ENCODE peak calls at places on chromosomes 2 and 18, in ten cellular contexts. K, B, R, N, F, H, M, C, Z and I are unnamed samples.

GRCh38 chr2:212520340-212520739 is 18.3 kb downstream of the ERBB4 start:
- DNase-seq in K (no peak), B (peak), R (no peak), N (peak), F (no peak), H (no peak), M (no peak), C (no peak), Z (no peak), I (no peak)

GRCh38 chr2:74882299-74882687 is 48.4 kb downstream of the HK2 start:
- DNase-seq in K (no peak), B (no peak), R (no peak), N (no peak), F (no peak), H (no peak), M (no peak), C (no peak), Z (no peak), I (no peak)

GRCh38 chr2:47339745-47340541 is 63.0 kb upstream of the MSH2 start:
- DNase-seq in K (no peak), B (no peak), R (no peak), N (peak), F (no peak), H (no peak), M (peak), C (peak), Z (no peak), I (no peak)

GRCh38 chr2:241035818-241036396 is 37.5 kb downstream of the SNED1 start:
- DNase-seq in K (peak), B (peak), R (no peak), N (no peak), F (no peak), H (no peak), M (no peak), C (no peak), Z (no peak), I (no peak)

GRCh38 chr2:231568098-231568784 is 24.4 kb upstream of the TEX44 start:
- DNase-seq in K (no peak), B (no peak), R (no peak), N (no peak), F (peak), H (no peak), M (no peak), C (no peak), Z (no peak), I (no peak)

GRCh38 chr18:3486514-3486913 is 36.5 kb downstream of the TGIF1 start:
- DNase-seq in K (no peak), B (no peak), R (no peak), N (no peak), F (no peak), H (no peak), M (no peak), C (no peak), Z (no peak), I (no peak)

GRCh38 chr18:35673682-35674081 is 92.1 kb downstream of the GALNT1 start:
- DNase-seq in K (no peak), B (no peak), R (no peak), N (no peak), F (no peak), H (no peak), M (no peak), C (no peak), Z (no peak), I (no peak)

GRCh38 chr2:157971702-157972101 is 95.6 kb upstream of the ACVR1 start:
- DNase-seq in K (no peak), B (no peak), R (no peak), N (peak), F (no peak), H (no peak), M (no peak), C (no peak), Z (no peak), I (no peak)

GRCh38 chr2:120669971-120670370 is 65.7 kb upstream of the GLI2 start:
- DNase-seq in K (no peak), B (no peak), R (peak), N (no peak), F (no peak), H (no peak), M (no peak), C (no peak), Z (no peak), I (no peak)

GRCh38 chr2:39902103-39902502 is 123.0 kb upstream of the THUMPD2 start:
- DNase-seq in K (no peak), B (no peak), R (no peak), N (no peak), F (no peak), H (no peak), M (no peak), C (peak), Z (no peak), I (no peak)

GRCh38 chr2:227472265-227473018 is 486 bp downstream of the AGFG1 start:
- DNase-seq in K (no peak), B (peak), R (peak), N (no peak), F (peak), H (peak), M (peak), C (no peak), Z (no peak), I (no peak)

GRCh38 chr18:36130883-36131653 is 1.4 kb downstream of the ELP2 start:
- DNase-seq in K (no peak), B (peak), R (no peak), N (no peak), F (peak), H (no peak), M (no peak), C (no peak), Z (no peak), I (no peak)

GRCh38 chr2:137947714-137948336 is 16.4 kb upstream of the HNMT start:
- DNase-seq in K (no peak), B (peak), R (peak), N (peak), F (no peak), H (peak), M (peak), C (peak), Z (peak), I (peak)

GRCh38 chr18:42052137-42052708 is 97.2 kb downstream of the PIK3C3 start:
- DNase-seq in K (no peak), B (peak), R (no peak), N (no peak), F (no peak), H (no peak), M (no peak), C (peak), Z (no peak), I (no peak)

GRCh38 chr2:102436284-102436683 is 13.3 kb downstream of the IL18RAP start:
- DNase-seq in K (no peak), B (no peak), R (no peak), N (no peak), F (no peak), H (peak), M (no peak), C (peak), Z (no peak), I (no peak)

GRCh38 chr2:8935984-8936383 is 67.5 kb downstream of the MBOAT2 start:
- DNase-seq in K (no peak), B (no peak), R (no peak), N (no peak), F (no peak), H (no peak), M (no peak), C (no peak), Z (no peak), I (no peak)

GRCh38 chr2:71609958-71610357 is 156.6 kb downstream of the DYSF start:
- DNase-seq in K (no peak), B (peak), R (peak), N (peak), F (no peak), H (peak), M (peak), C (peak), Z (no peak), I (peak)

GRCh38 chr2:32755666-32756065 is 127.8 kb downstream of the TTC27 start:
- DNase-seq in K (no peak), B (no peak), R (no peak), N (no peak), F (no peak), H (no peak), M (no peak), C (no peak), Z (no peak), I (no peak)
- H3K4me3 ChIP-seq in K (peak), B (no peak), R (no peak), N (no peak), F (no peak), H (no peak), M (no peak), C (no peak), Z (no peak), I (no peak)

GRCh38 chr2:238488347-238488826 is 61.7 kb downstream of the ASB1 start:
- DNase-seq in K (no peak), B (no peak), R (no peak), N (no peak), F (no peak), H (no peak), M (no peak), C (no peak), Z (no peak), I (no peak)

GRCh38 chr2:238486123-238486848 is 59.6 kb downstream of the ASB1 start:
- DNase-seq in K (no peak), B (no peak), R (no peak), N (no peak), F (no peak), H (no peak), M (no peak), C (no peak), Z (no peak), I (no peak)

GRCh38 chr2:238487652-238488346 is 61.1 kb downstream of the ASB1 start:
- DNase-seq in K (no peak), B (no peak), R (peak), N (no peak), F (no peak), H (no peak), M (no peak), C (no peak), Z (no peak), I (no peak)

GRCh38 chr2:238489431-238489830 is 62.7 kb downstream of the ASB1 start:
- DNase-seq in K (no peak), B (no peak), R (no peak), N (no peak), F (no peak), H (no peak), M (peak), C (no peak), Z (no peak), I (no peak)

GRCh38 chr2:238487134-238487533 is 60.4 kb downstream of the ASB1 start:
- DNase-seq in K (no peak), B (no peak), R (no peak), N (no peak), F (no peak), H (no peak), M (no peak), C (no peak), Z (no peak), I (no peak)
- H3K4me3 ChIP-seq in K (no peak), B (no peak), R (no peak), N (no peak), F (no peak), H (no peak), M (no peak), C (no peak), Z (no peak), I (no peak)

DNA sequence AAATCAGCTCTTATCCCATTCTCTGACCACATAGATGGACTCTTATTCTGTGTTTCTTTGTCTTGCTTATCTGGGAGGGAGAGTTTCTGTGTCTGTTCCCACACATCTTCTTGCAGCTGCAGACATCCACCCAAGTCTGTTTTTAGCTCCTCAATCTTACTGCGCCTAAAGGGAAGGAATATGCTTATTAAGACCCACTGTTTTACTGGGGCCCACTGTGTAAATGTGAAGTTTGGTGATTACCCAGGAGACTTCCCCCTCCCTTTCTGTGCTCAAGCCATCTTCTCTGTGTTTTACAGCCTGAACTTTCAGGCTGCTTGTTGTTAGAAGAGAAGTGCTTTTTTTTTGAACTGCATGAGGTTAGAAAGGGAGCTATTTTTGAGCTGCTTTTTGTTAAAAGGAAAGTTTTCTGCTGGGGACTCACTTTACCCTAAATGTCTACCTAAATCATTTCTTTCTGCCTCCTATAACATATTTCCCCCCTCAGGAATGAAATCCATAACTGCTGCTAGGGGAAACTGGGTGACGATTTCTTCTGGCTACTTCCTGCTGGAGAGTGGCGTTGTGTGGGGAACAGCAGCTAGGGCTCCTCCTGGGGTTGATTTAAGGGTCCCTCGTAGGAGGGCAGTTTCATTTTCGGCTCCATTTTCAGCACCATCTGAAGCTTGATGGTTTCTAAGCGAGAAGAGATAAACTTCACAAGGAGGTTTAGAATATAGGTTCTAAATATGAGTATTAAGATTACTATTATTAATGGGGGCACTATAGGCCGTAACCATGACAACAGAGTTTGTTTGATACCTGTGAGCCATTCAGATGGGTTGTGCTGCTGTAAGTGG is 39.5 kb upstream of the GMCL1 start:
- DNase-seq in K (no peak), B (no peak), R (no peak), N (no peak), F (no peak), H (peak), M (no peak), C (peak), Z (no peak), I (no peak)
- H3K4me3 ChIP-seq in K (no peak), B (no peak), R (no peak), N (no peak), F (no peak), H (peak), M (no peak), C (peak), Z (no peak), I (no peak)

GRCh38 chr18:51234117-51235010 is 36.9 kb upstream of the MEX3C start:
- DNase-seq in K (no peak), B (no peak), R (no peak), N (peak), F (no peak), H (peak), M (no peak), C (no peak), Z (no peak), I (no peak)
- H3K4me3 ChIP-seq in K (no peak), B (no peak), R (no peak), N (no peak), F (no peak), H (no peak), M (no peak), C (no peak), Z (no peak), I (no peak)

DNA sequence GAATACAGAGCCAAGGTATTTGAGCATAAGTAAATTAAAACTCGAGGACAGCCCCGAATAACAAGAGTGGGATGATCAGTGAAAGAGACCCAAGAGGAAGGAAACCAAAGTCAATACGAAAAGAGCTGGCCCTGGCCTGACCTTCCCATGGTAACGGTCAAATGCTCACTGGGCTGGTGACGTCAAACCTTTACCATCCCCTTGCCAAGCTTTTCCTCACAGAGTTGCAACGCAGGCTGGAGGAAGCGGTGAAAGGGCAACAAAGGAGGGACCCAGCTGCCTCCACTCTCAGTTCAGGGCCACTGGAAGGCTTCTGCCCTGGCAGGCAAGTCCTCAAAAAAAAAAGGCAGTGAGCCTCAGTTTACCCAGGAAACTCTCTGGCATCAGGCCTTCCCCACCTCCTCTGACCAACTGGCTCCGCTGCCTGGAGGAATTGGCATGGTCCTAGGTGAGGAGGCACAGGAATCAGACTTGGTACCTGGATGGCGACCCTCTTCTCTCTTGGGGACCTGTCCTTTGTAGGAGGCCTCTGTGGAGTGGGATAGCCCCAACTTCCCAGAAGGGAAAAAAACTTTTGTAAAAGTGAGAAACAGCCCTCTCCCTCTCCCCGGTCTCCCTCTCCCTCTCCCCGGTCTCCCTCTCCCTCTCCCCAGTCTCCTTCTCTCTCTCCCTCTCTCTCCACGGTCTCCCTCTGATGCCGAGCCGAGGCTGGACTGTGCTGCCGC is 212.4 kb downstream of the ANAPC1 start:
- DNase-seq in K (no peak), B (no peak), R (peak), N (peak), F (no peak), H (peak), M (peak), C (no peak), Z (no peak), I (no peak)
- H3K4me3 ChIP-seq in K (no peak), B (no peak), R (no peak), N (no peak), F (no peak), H (no peak), M (no peak), C (no peak), Z (no peak), I (no peak)

GRCh38 chr2:182522930-182523541 is 96.2 kb upstream of the PDE1A start:
- DNase-seq in K (no peak), B (no peak), R (no peak), N (no peak), F (no peak), H (no peak), M (no peak), C (peak), Z (no peak), I (no peak)
- H3K4me3 ChIP-seq in K (no peak), B (no peak), R (no peak), N (no peak), F (no peak), H (no peak), M (no peak), C (no peak), Z (peak), I (no peak)

GRCh38 chr2:25204190-25204838 is 35.9 kb upstream of the POMC start:
- DNase-seq in K (no peak), B (peak), R (no peak), N (no peak), F (no peak), H (peak), M (no peak), C (no peak), Z (no peak), I (no peak)
- H3K4me3 ChIP-seq in K (no peak), B (no peak), R (no peak), N (no peak), F (peak), H (no peak), M (peak), C (peak), Z (no peak), I (no peak)

DNA sequence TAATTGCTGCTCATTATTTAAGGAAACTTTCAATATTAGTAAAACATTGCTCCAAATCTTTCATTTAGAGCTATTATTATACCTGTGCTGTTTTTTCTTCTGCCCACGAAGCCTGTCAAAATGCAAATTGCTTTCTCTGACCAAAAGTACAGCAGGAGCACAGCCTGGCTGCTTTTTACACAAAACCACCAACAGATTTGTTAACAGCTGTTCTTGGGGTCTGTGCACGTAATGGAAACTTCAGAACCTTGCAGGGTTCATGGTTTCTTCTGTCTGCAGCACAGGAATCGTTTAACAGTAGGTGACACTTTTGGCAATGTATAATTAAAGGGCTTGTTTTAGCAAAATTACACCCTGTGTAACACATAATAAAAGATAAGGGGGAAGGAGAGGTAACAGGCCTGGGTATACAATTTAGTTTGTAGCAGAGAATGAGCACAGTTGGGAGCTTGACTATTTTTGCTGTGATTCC is 447.3 kb downstream of the KCNJ3 start:
- DNase-seq in K (no peak), B (no peak), R (no peak), N (no peak), F (no peak), H (peak), M (no peak), C (no peak), Z (no peak), I (peak)
- H3K4me3 ChIP-seq in K (no peak), B (no peak), R (no peak), N (no peak), F (no peak), H (peak), M (no peak), C (no peak), Z (no peak), I (no peak)

GRCh38 chr18:48832961-48833700 is 117.6 kb downstream of the SMAD7 start:
- DNase-seq in K (no peak), B (no peak), R (no peak), N (peak), F (peak), H (peak), M (peak), C (peak), Z (no peak), I (no peak)
- H3K4me3 ChIP-seq in K (peak), B (no peak), R (no peak), N (no peak), F (no peak), H (peak), M (no peak), C (peak), Z (no peak), I (no peak)